ENCODE peak calls at places on chromosomes 4 and X, in eight cellular contexts. One of them, this sample, is unnamed.

GRCh38 chrX:30589146-30589888 is 11.8 kb upstream of the TASL start:
- DNase-seq in stimulated activated CD8-positive, alpha-beta memory T cell treated with anti-CD3 and anti-CD28 coated beads, Interleukin-4, amount 100 ng/mL, for 4 hours: no peak
- DNase-seq in NCI-H2171 treated with DMSO at 0.1 percent for 48 hours: no peak
- DNase-seq in Calu3: no peak
- DNase-seq in germinal center: no peak
- DNase-seq in frontal cortex: no peak
- DNase-seq in neural progenitor cell: no peak
- DNase-seq in HCEC 1CT: no peak
- DNase-seq in this sample: no peak

GRCh38 chr4:6435010-6435409 is 37.4 kb downstream of the PPP2R2C start:
- DNase-seq in stimulated activated CD8-positive, alpha-beta memory T cell treated with anti-CD3 and anti-CD28 coated beads, Interleukin-4, amount 100 ng/mL, for 4 hours: no peak
- DNase-seq in NCI-H2171 treated with DMSO at 0.1 percent for 48 hours: no peak
- DNase-seq in Calu3: no peak
- DNase-seq in germinal center: no peak
- DNase-seq in frontal cortex: no peak
- DNase-seq in neural progenitor cell: no peak
- DNase-seq in HCEC 1CT: no peak
- DNase-seq in this sample: no peak

GRCh38 chrX:1390621-1391369 is 1.1 kb downstream of the SLC25A6 start:
- DNase-seq in stimulated activated CD8-positive, alpha-beta memory T cell treated with anti-CD3 and anti-CD28 coated beads, Interleukin-4, amount 100 ng/mL, for 4 hours: no peak
- DNase-seq in NCI-H2171 treated with DMSO at 0.1 percent for 48 hours: no peak
- DNase-seq in Calu3: no peak
- DNase-seq in germinal center: no peak
- DNase-seq in frontal cortex: no peak
- DNase-seq in neural progenitor cell: peak; percentile 36
- DNase-seq in HCEC 1CT: no peak
- DNase-seq in this sample: no peak

GRCh38 chrX:123740006-123740405 is 7.2 kb upstream of the THOC2 start:
- DNase-seq in stimulated activated CD8-positive, alpha-beta memory T cell treated with anti-CD3 and anti-CD28 coated beads, Interleukin-4, amount 100 ng/mL, for 4 hours: no peak
- DNase-seq in NCI-H2171 treated with DMSO at 0.1 percent for 48 hours: peak; percentile 12
- DNase-seq in Calu3: no peak
- DNase-seq in germinal center: no peak
- DNase-seq in frontal cortex: no peak
- DNase-seq in neural progenitor cell: peak; percentile 2
- DNase-seq in HCEC 1CT: no peak
- DNase-seq in this sample: no peak

GRCh38 chr4:139656614-139657486 is 8.8 kb upstream of the MGST2 start:
- DNase-seq in stimulated activated CD8-positive, alpha-beta memory T cell treated with anti-CD3 and anti-CD28 coated beads, Interleukin-4, amount 100 ng/mL, for 4 hours: no peak
- DNase-seq in NCI-H2171 treated with DMSO at 0.1 percent for 48 hours: peak; percentile 76
- DNase-seq in Calu3: peak; percentile 59
- DNase-seq in germinal center: peak; percentile 63
- DNase-seq in frontal cortex: peak; percentile 42
- DNase-seq in neural progenitor cell: peak; percentile 88
- DNase-seq in HCEC 1CT: peak; percentile 61
- DNase-seq in this sample: no peak

GRCh38 chr4:76538296-76538695 is 103.3 kb downstream of the SHROOM3 start:
- DNase-seq in stimulated activated CD8-positive, alpha-beta memory T cell treated with anti-CD3 and anti-CD28 coated beads, Interleukin-4, amount 100 ng/mL, for 4 hours: no peak
- DNase-seq in NCI-H2171 treated with DMSO at 0.1 percent for 48 hours: no peak
- DNase-seq in Calu3: no peak
- DNase-seq in germinal center: no peak
- DNase-seq in frontal cortex: no peak
- DNase-seq in neural progenitor cell: no peak
- DNase-seq in HCEC 1CT: no peak
- DNase-seq in this sample: no peak

GRCh38 chr4:136803430-136803829 is 728.9 kb downstream of the PCDH18 start:
- DNase-seq in stimulated activated CD8-positive, alpha-beta memory T cell treated with anti-CD3 and anti-CD28 coated beads, Interleukin-4, amount 100 ng/mL, for 4 hours: no peak
- DNase-seq in NCI-H2171 treated with DMSO at 0.1 percent for 48 hours: no peak
- DNase-seq in Calu3: peak; percentile 5
- DNase-seq in germinal center: no peak
- DNase-seq in frontal cortex: no peak
- DNase-seq in neural progenitor cell: peak; percentile 18
- DNase-seq in HCEC 1CT: no peak
- DNase-seq in this sample: no peak

GRCh38 chr4:47427936-47428335 is 35.6 kb downstream of the COMMD8 start:
- DNase-seq in stimulated activated CD8-positive, alpha-beta memory T cell treated with anti-CD3 and anti-CD28 coated beads, Interleukin-4, amount 100 ng/mL, for 4 hours: no peak
- DNase-seq in NCI-H2171 treated with DMSO at 0.1 percent for 48 hours: no peak
- DNase-seq in Calu3: no peak
- DNase-seq in germinal center: no peak
- DNase-seq in frontal cortex: no peak
- DNase-seq in neural progenitor cell: no peak
- DNase-seq in HCEC 1CT: no peak
- DNase-seq in this sample: no peak

GRCh38 chr4:15695764-15696163 is 7.1 kb upstream of the BST1 start:
- DNase-seq in stimulated activated CD8-positive, alpha-beta memory T cell treated with anti-CD3 and anti-CD28 coated beads, Interleukin-4, amount 100 ng/mL, for 4 hours: no peak
- DNase-seq in NCI-H2171 treated with DMSO at 0.1 percent for 48 hours: no peak
- DNase-seq in Calu3: no peak
- DNase-seq in germinal center: no peak
- DNase-seq in frontal cortex: no peak
- DNase-seq in neural progenitor cell: no peak
- DNase-seq in HCEC 1CT: no peak
- DNase-seq in this sample: no peak